ENCODE peak calls at places on chromosomes 13 and 19, in five cellular contexts. One of them, this sample, is unnamed.

GRCh38 chr13:20425819-20426219 is 99.8 kb downstream of the CRYL1 start:
- DNase-seq in ovary: no peak
- DNase-seq in stimulated activated CD4-positive, alpha-beta T cell treated with anti-CD3 and anti-CD28 coated beads, Interleukin-15, amount 100 ng/mL, for 1 hour: no peak
- DNase-seq in ACHN: no peak
- DNase-seq in OCI-LY7: no peak
- DNase-seq in this sample: no peak

GRCh38 chr13:41577437-41577836 is 120.1 kb downstream of the RGCC start:
- DNase-seq in ovary: no peak
- DNase-seq in stimulated activated CD4-positive, alpha-beta T cell treated with anti-CD3 and anti-CD28 coated beads, Interleukin-15, amount 100 ng/mL, for 1 hour: no peak
- DNase-seq in ACHN: no peak
- DNase-seq in OCI-LY7: no peak
- DNase-seq in this sample: no peak

GRCh38 chr13:41054212-41054877 is 7.0 kb upstream of the WBP4 start:
- DNase-seq in ovary: no peak
- DNase-seq in stimulated activated CD4-positive, alpha-beta T cell treated with anti-CD3 and anti-CD28 coated beads, Interleukin-15, amount 100 ng/mL, for 1 hour: no peak
- DNase-seq in ACHN: peak; percentile 62
- DNase-seq in OCI-LY7: peak; percentile 84
- DNase-seq in this sample: peak; percentile 21

GRCh38 chr19:31296741-31297390 is 52.4 kb downstream of the TSHZ3 start:
- DNase-seq in ovary: no peak
- DNase-seq in stimulated activated CD4-positive, alpha-beta T cell treated with anti-CD3 and anti-CD28 coated beads, Interleukin-15, amount 100 ng/mL, for 1 hour: no peak
- DNase-seq in ACHN: no peak
- DNase-seq in OCI-LY7: no peak
- DNase-seq in this sample: no peak

GRCh38 chr13:40812724-40813445 is 23.5 kb downstream of the SLC25A15 start:
- DNase-seq in ovary: no peak
- DNase-seq in stimulated activated CD4-positive, alpha-beta T cell treated with anti-CD3 and anti-CD28 coated beads, Interleukin-15, amount 100 ng/mL, for 1 hour: no peak
- DNase-seq in ACHN: peak; percentile 51
- DNase-seq in OCI-LY7: no peak
- DNase-seq in this sample: no peak

GRCh38 chr19:17963936-17964691 is 2.8 kb upstream of the KCNN1 start:
- DNase-seq in ovary: no peak
- DNase-seq in stimulated activated CD4-positive, alpha-beta T cell treated with anti-CD3 and anti-CD28 coated beads, Interleukin-15, amount 100 ng/mL, for 1 hour: no peak
- DNase-seq in ACHN: no peak
- DNase-seq in OCI-LY7: no peak
- DNase-seq in this sample: no peak

GRCh38 chr19:13162749-13163608 is 12.8 kb downstream of the IER2 start:
- DNase-seq in ovary: peak; percentile 97
- DNase-seq in stimulated activated CD4-positive, alpha-beta T cell treated with anti-CD3 and anti-CD28 coated beads, Interleukin-15, amount 100 ng/mL, for 1 hour: peak; percentile 78
- DNase-seq in ACHN: peak; percentile 97
- DNase-seq in OCI-LY7: peak; percentile 94
- DNase-seq in this sample: peak; percentile 84

GRCh38 chr19:7410946-7411345 is 62.2 kb downstream of the ARHGEF18 start:
- DNase-seq in ovary: no peak
- DNase-seq in stimulated activated CD4-positive, alpha-beta T cell treated with anti-CD3 and anti-CD28 coated beads, Interleukin-15, amount 100 ng/mL, for 1 hour: no peak
- DNase-seq in ACHN: no peak
- DNase-seq in OCI-LY7: no peak
- DNase-seq in this sample: no peak

GRCh38 chr13:110682746-110683145 is 23.2 kb downstream of the CARS2 start:
- DNase-seq in ovary: no peak
- DNase-seq in stimulated activated CD4-positive, alpha-beta T cell treated with anti-CD3 and anti-CD28 coated beads, Interleukin-15, amount 100 ng/mL, for 1 hour: no peak
- DNase-seq in ACHN: no peak
- DNase-seq in OCI-LY7: no peak
- DNase-seq in this sample: no peak

GRCh38 chr13:27500806-27501534 is 50.6 kb upstream of the MTIF3 start:
- DNase-seq in ovary: no peak
- DNase-seq in stimulated activated CD4-positive, alpha-beta T cell treated with anti-CD3 and anti-CD28 coated beads, Interleukin-15, amount 100 ng/mL, for 1 hour: no peak
- DNase-seq in ACHN: no peak
- DNase-seq in OCI-LY7: no peak
- DNase-seq in this sample: no peak

GRCh38 chr13:19658192-19658591 is 24.7 kb downstream of the MPHOSPH8 start:
- DNase-seq in ovary: no peak
- DNase-seq in stimulated activated CD4-positive, alpha-beta T cell treated with anti-CD3 and anti-CD28 coated beads, Interleukin-15, amount 100 ng/mL, for 1 hour: no peak
- DNase-seq in ACHN: no peak
- DNase-seq in OCI-LY7: no peak
- DNase-seq in this sample: no peak

GRCh38 chr13:111403266-111403665 is 82.8 kb downstream of the TEX29 start:
- DNase-seq in ovary: no peak
- DNase-seq in stimulated activated CD4-positive, alpha-beta T cell treated with anti-CD3 and anti-CD28 coated beads, Interleukin-15, amount 100 ng/mL, for 1 hour: no peak
- DNase-seq in ACHN: no peak
- DNase-seq in OCI-LY7: no peak
- DNase-seq in this sample: no peak

GRCh38 chr19:45677351-45678230 is 9.6 kb downstream of the GIPR start:
- DNase-seq in ovary: no peak
- DNase-seq in stimulated activated CD4-positive, alpha-beta T cell treated with anti-CD3 and anti-CD28 coated beads, Interleukin-15, amount 100 ng/mL, for 1 hour: peak; percentile 73
- DNase-seq in ACHN: peak; percentile 87
- DNase-seq in OCI-LY7: peak; percentile 92
- DNase-seq in this sample: peak; percentile 11

GRCh38 chr13:48210178-48210577 is 22.8 kb upstream of the ITM2B start:
- DNase-seq in ovary: no peak
- DNase-seq in stimulated activated CD4-positive, alpha-beta T cell treated with anti-CD3 and anti-CD28 coated beads, Interleukin-15, amount 100 ng/mL, for 1 hour: no peak
- DNase-seq in ACHN: no peak
- DNase-seq in OCI-LY7: no peak
- DNase-seq in this sample: no peak

GRCh38 chr13:46146898-46147297 is 35.1 kb downstream of the LCP1 start:
- DNase-seq in ovary: no peak
- DNase-seq in stimulated activated CD4-positive, alpha-beta T cell treated with anti-CD3 and anti-CD28 coated beads, Interleukin-15, amount 100 ng/mL, for 1 hour: no peak
- DNase-seq in ACHN: no peak
- DNase-seq in OCI-LY7: no peak
- DNase-seq in this sample: no peak

GRCh38 chr19:38004505-38005223 is 97.7 kb downstream of the SIPA1L3 start:
- DNase-seq in ovary: peak; percentile 69
- DNase-seq in stimulated activated CD4-positive, alpha-beta T cell treated with anti-CD3 and anti-CD28 coated beads, Interleukin-15, amount 100 ng/mL, for 1 hour: no peak
- DNase-seq in ACHN: peak; percentile 93
- DNase-seq in OCI-LY7: peak; percentile 93
- DNase-seq in this sample: no peak

GRCh38 chr13:39565036-39565949 is 37.7 kb downstream of the LHFPL6 start:
- DNase-seq in ovary: no peak
- DNase-seq in stimulated activated CD4-positive, alpha-beta T cell treated with anti-CD3 and anti-CD28 coated beads, Interleukin-15, amount 100 ng/mL, for 1 hour: no peak
- DNase-seq in ACHN: peak; percentile 89
- DNase-seq in OCI-LY7: no peak
- DNase-seq in this sample: peak; percentile 95

GRCh38 chr19:33438016-33438671 is 64.6 kb downstream of the CEBPG start:
- DNase-seq in ovary: peak; percentile 21
- DNase-seq in stimulated activated CD4-positive, alpha-beta T cell treated with anti-CD3 and anti-CD28 coated beads, Interleukin-15, amount 100 ng/mL, for 1 hour: no peak
- DNase-seq in ACHN: no peak
- DNase-seq in OCI-LY7: no peak
- DNase-seq in this sample: peak; percentile 29

GRCh38 chr13:49545661-49546060 is 39.7 kb downstream of the RCBTB1 start:
- DNase-seq in ovary: no peak
- DNase-seq in stimulated activated CD4-positive, alpha-beta T cell treated with anti-CD3 and anti-CD28 coated beads, Interleukin-15, amount 100 ng/mL, for 1 hour: no peak
- DNase-seq in ACHN: no peak
- DNase-seq in OCI-LY7: no peak
- DNase-seq in this sample: no peak

GRCh38 chr19:48934837-48935236 is 1.3 kb downstream of the DHDH start:
- DNase-seq in ovary: no peak
- DNase-seq in stimulated activated CD4-positive, alpha-beta T cell treated with anti-CD3 and anti-CD28 coated beads, Interleukin-15, amount 100 ng/mL, for 1 hour: no peak
- DNase-seq in ACHN: no peak
- DNase-seq in OCI-LY7: no peak
- DNase-seq in this sample: no peak

GRCh38 chr19:991174-991931 is 7.2 kb downstream of the WDR18 start:
- DNase-seq in ovary: no peak
- DNase-seq in stimulated activated CD4-positive, alpha-beta T cell treated with anti-CD3 and anti-CD28 coated beads, Interleukin-15, amount 100 ng/mL, for 1 hour: peak; percentile 48
- DNase-seq in ACHN: no peak
- DNase-seq in OCI-LY7: peak; percentile 53
- DNase-seq in this sample: peak; percentile 54

This sample was measured in COLO829.